ENCODE peak calls at places on chromosomes 4 and X, in five cellular contexts. Q is NB4; V is fibroblast of the conjunctiva; M is left ventricle myocardium superior; P is activated CD8-positive, alpha-beta memory T cell treated with anti-CD3 and anti-CD28 coated beads for 48 hours. K is an unnamed sample.
A peak's percentile ranks its signal among the peaks of the same experiment; 100 is the strongest.

GRCh38 chrX:21382715-21383114 is 8.5 kb downstream of the CNKSR2 start:
- DNase-seq in P (no peak), Q (no peak), M (no peak), V (no peak), K (no peak)

GRCh38 chrX:100812216-100813158 is 7.7 kb upstream of the CSTF2 start:
- DNase-seq in Q (no peak), V (no peak), P (no peak), M (no peak), K (no peak)

GRCh38 chr4:86359944-86360478 is at the start of gene MAPK10:
- DNase-seq in P (no peak), Q (peak; percentile 84), V (peak; percentile 91), M (peak; percentile 54), K (peak; percentile 86)

GRCh38 chrX:83508526-83509245 is 596 bp downstream of the POU3F4 start:
- DNase-seq in Q (no peak), M (no peak), V (no peak), P (no peak), K (peak; percentile 64)

GRCh38 chrX:132909643-132910042 is 48.8 kb downstream of the HS6ST2 start:
- DNase-seq in Q (peak; percentile 3), P (no peak), V (peak; percentile 53), M (no peak), K (no peak)

GRCh38 chrX:48741834-48742233 is 19.7 kb upstream of the GLOD5 start:
- DNase-seq in P (no peak), M (no peak), Q (peak; percentile 8), V (no peak), K (no peak)

GRCh38 chr4:118911162-118911791 is 22.6 kb downstream of the SYNPO2 start:
- DNase-seq in M (no peak), Q (no peak), P (no peak), V (no peak), K (no peak)

GRCh38 chr4:154998284-154998683 is 210.2 kb upstream of the NPY2R start:
- DNase-seq in M (no peak), V (peak; percentile 84), P (no peak), Q (no peak), K (no peak)

GRCh38 chr4:151389316-151389715 is 19.7 kb upstream of the FHIP1A start:
- DNase-seq in M (no peak), V (peak; percentile 21), Q (no peak), P (no peak), K (no peak)

GRCh38 chrX:40097101-40097491 is 662 bp downstream of the BCOR start:
- DNase-seq in P (no peak), Q (peak; percentile 58), M (peak; percentile 48), V (no peak), K (peak; percentile 83)

GRCh38 chr4:19580090-19580489 is 671.6 kb upstream of the SLIT2 start:
- DNase-seq in V (peak; percentile 16), M (no peak), Q (no peak), P (no peak), K (no peak)

GRCh38 chrX:153669174-153669890 is 4.3 kb downstream of the PNCK start:
- DNase-seq in M (no peak), V (no peak), Q (peak; percentile 58), P (no peak), K (peak; percentile 76)

GRCh38 chr4:1570291-1571164 is 113.6 kb downstream of the FAM53A start:
- DNase-seq in V (no peak), M (peak; percentile 27), P (no peak), Q (no peak), K (peak; percentile 54)

GRCh38 chr4:154982187-154983047 is 201.3 kb downstream of the RBM46 start:
- DNase-seq in V (peak; percentile 56), P (no peak), M (peak; percentile 46), Q (peak; percentile 48), K (peak; percentile 72)

GRCh38 chr4:76147454-76148141 is 599 bp downstream of the NUP54 start:
- DNase-seq in V (peak; percentile 72), P (no peak), M (peak; percentile 49), Q (peak; percentile 94), K (no peak)

GRCh38 chr4:5927116-5927515 is 34.2 kb upstream of the CRMP1 start:
- DNase-seq in Q (no peak), P (no peak), M (no peak), V (no peak), K (no peak)

GRCh38 chrX:124018031-124018430 is 56.5 kb downstream of the STAG2 start:
- DNase-seq in P (no peak), M (no peak), V (no peak), Q (peak; percentile 7), K (no peak)

GRCh38 chr4:41655177-41655576 is 93.3 kb downstream of the PHOX2B start:
- DNase-seq in P (no peak), M (no peak), Q (no peak), V (no peak), K (no peak)

GRCh38 chr4:168076989-168077725 is 15.2 kb upstream of the ANXA10 start:
- DNase-seq in Q (peak; percentile 62), P (peak; percentile 15), V (peak; percentile 65), M (peak; percentile 20), K (no peak)